ENCODE peak calls at places on chromosomes 7 and 10, in six cellular contexts. E, A, S, V, L and W are unnamed samples.

GRCh38 chr7:20393021-20394015 is 62.6 kb downstream of the ITGB8 start:
- DNase-seq in E (no peak), A (no peak), S (no peak), V (no peak), L (no peak), W (no peak)

GRCh38 chr7:2019693-2020511 is 212.8 kb downstream of the MAD1L1 start:
- DNase-seq in E (no peak), A (peak; percentile 46), S (no peak), V (peak; percentile 100), L (peak; percentile 76), W (no peak)

GRCh38 chr7:33979300-33979806 is 74.0 kb downstream of the BMPER start:
- DNase-seq in E (no peak), A (no peak), S (no peak), V (no peak), L (no peak), W (no peak)

GRCh38 chr10:79335094-79335469 is 12.2 kb upstream of the PPIF start:
- DNase-seq in E (no peak), A (no peak), S (no peak), V (no peak), L (no peak), W (no peak)

GRCh38 chr10:50625663-50626062 is 1.9 kb upstream of the SGMS1 start:
- DNase-seq in E (peak; percentile 15), A (no peak), S (peak; percentile 21), V (peak; percentile 12), L (no peak), W (no peak)

GRCh38 chr7:156148547-156148946 is 336.3 kb upstream of the SHH start:
- DNase-seq in E (no peak), A (no peak), S (no peak), V (no peak), L (no peak), W (no peak)

GRCh38 chr10:63878428-63878827 is 357.2 kb downstream of the REEP3 start:
- DNase-seq in E (no peak), A (no peak), S (no peak), V (no peak), L (no peak), W (no peak)

GRCh38 chr10:97640868-97641811 is 669 bp downstream of the PI4K2A start:
- DNase-seq in E (no peak), A (peak; percentile 21), S (peak; percentile 50), V (peak; percentile 75), L (peak; percentile 53), W (peak; percentile 36)

GRCh38 chr7:45625714-45626440 is 51.7 kb downstream of the ADCY1 start:
- DNase-seq in E (no peak), A (no peak), S (no peak), V (no peak), L (no peak), W (no peak)

GRCh38 chr10:56728349-56728748 is 367.3 kb upstream of the ZWINT start:
- DNase-seq in E (no peak), A (no peak), S (no peak), V (no peak), L (no peak), W (no peak)

GRCh38 chr7:46123-46829 is 146.1 kb upstream of the FAM20C start:
- DNase-seq in E (no peak), A (no peak), S (no peak), V (no peak), L (no peak), W (no peak)

GRCh38 chr7:31642681-31643115 is 44.3 kb upstream of the PPP1R17 start:
- DNase-seq in E (no peak), A (no peak), S (no peak), V (no peak), L (no peak), W (no peak)

DNA sequence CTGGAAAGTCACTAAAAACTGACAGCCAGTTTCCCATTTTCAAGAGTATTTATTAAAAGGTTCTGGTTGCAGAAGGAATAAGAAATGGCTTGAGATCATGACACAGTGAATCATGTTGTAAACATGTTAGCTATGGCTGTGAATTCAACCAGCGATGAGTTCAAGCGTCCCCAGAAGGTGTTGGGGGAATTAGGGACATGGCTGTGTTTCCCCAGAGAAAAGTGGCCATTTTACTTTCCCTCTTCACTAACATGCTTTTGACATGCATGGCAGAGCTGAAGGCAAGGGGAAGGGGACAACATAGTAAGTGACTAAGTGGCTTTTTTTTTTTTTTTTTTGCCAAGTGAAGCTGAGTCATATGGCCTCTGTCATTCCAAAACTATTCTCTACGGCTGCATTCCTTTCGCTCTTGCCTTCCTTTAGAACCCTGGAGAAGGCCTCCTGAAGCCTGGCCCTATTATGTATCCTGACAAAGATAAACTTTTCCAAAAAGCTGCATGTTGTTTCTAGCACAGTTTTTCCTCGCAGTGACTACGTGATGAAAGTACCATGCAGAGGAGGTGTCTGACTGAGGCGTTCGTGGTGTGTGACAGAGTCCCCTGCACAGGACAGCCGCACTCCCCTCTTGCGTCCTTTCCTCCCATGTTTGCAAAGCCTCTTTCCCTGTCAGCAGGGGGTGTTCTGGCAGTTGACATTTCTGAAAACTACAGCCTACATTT is 46.9 kb downstream of the EGFR start:
- DNase-seq in E (peak; percentile 67), A (peak; percentile 48), S (peak; percentile 53), V (peak; percentile 94), L (no peak), W (no peak)
- TF ChIP-seq CTCF in E (no peak), A (no peak), S (peak; percentile 21), V (peak; percentile 32), L (no peak), W (no peak)

GRCh38 chr10:31595992-31596391 is 277.0 kb downstream of the ZEB1 start:
- DNase-seq in E (no peak), A (no peak), S (no peak), V (no peak), L (no peak), W (no peak)

GRCh38 chr10:31594331-31594880 is 275.4 kb downstream of the ZEB1 start:
- DNase-seq in E (no peak), A (no peak), S (no peak), V (no peak), L (no peak), W (no peak)

GRCh38 chr10:31591569-31591968 is 272.6 kb downstream of the ZEB1 start:
- DNase-seq in E (no peak), A (no peak), S (no peak), V (no peak), L (no peak), W (no peak)

GRCh38 chr10:31590023-31590800 is 271.2 kb downstream of the ZEB1 start:
- DNase-seq in E (no peak), A (no peak), S (no peak), V (no peak), L (no peak), W (no peak)

GRCh38 chr10:31593124-31593523 is 274.1 kb downstream of the ZEB1 start:
- DNase-seq in E (no peak), A (no peak), S (no peak), V (peak; percentile 6), L (no peak), W (no peak)
- TF ChIP-seq CTCF in E (no peak), A (no peak), S (no peak), V (no peak), L (no peak), W (no peak)

GRCh38 chr10:34106356-34106885 is 708.7 kb downstream of the PARD3 start:
- DNase-seq in E (no peak), A (no peak), S (no peak), V (no peak), L (no peak), W (no peak)

GRCh38 chr10:34104829-34105572 is 710.1 kb downstream of the PARD3 start:
- DNase-seq in E (no peak), A (no peak), S (no peak), V (no peak), L (no peak), W (no peak)

GRCh38 chr10:34101001-34101400 is 714.1 kb downstream of the PARD3 start:
- DNase-seq in E (no peak), A (no peak), S (no peak), V (no peak), L (no peak), W (no peak)

GRCh38 chr10:34102237-34102673 is 712.8 kb downstream of the PARD3 start:
- DNase-seq in E (no peak), A (peak; percentile 85), S (no peak), V (peak; percentile 93), L (no peak), W (no peak)

DNA sequence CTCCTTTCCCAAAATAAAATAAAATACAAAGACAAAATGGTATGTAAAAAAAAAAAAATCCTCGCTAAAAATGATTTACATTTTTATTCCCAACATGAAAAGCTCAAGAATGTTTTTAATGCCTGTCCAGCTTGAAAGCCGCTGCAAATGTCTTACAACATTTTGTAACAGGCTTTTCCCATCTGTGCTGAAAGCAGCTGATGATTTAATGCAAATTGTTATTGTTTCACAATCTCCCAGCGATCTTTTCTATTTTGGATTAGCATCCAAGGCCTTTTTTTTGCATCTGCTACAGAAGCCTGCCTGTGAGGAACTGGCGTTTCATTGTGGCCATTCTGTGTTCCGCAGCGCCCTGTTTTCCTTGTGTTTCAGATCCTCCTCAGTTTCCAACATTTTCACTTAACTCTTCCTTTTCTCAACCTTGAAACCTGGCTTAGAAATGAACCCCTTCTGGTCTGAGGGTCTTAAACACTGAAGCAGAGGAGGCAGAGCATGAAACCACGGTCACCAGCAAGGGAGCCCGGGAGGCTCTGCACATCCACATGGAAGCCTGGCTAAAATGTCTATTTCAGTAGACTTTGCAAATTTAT is 712.1 kb downstream of the PARD3 start:
- DNase-seq in E (no peak), A (peak; percentile 62), S (no peak), V (peak; percentile 92), L (no peak), W (no peak)
- TF ChIP-seq CTCF in E (no peak), A (no peak), S (no peak), V (no peak), L (no peak), W (no peak)

GRCh38 chr7:131305152-131305551 is 22.5 kb upstream of the MKLN1 start:
- DNase-seq in E (no peak), A (no peak), S (no peak), V (no peak), L (no peak), W (no peak)

GRCh38 chr7:131300078-131300477 is 27.6 kb upstream of the MKLN1 start:
- DNase-seq in E (no peak), A (no peak), S (no peak), V (no peak), L (no peak), W (no peak)

GRCh38 chr7:131300572-131301466 is 26.9 kb upstream of the MKLN1 start:
- DNase-seq in E (no peak), A (no peak), S (no peak), V (peak; percentile 51), L (no peak), W (no peak)

GRCh38 chr7:131302453-131302852 is 25.2 kb upstream of the MKLN1 start:
- DNase-seq in E (no peak), A (no peak), S (no peak), V (no peak), L (no peak), W (no peak)

DNA sequence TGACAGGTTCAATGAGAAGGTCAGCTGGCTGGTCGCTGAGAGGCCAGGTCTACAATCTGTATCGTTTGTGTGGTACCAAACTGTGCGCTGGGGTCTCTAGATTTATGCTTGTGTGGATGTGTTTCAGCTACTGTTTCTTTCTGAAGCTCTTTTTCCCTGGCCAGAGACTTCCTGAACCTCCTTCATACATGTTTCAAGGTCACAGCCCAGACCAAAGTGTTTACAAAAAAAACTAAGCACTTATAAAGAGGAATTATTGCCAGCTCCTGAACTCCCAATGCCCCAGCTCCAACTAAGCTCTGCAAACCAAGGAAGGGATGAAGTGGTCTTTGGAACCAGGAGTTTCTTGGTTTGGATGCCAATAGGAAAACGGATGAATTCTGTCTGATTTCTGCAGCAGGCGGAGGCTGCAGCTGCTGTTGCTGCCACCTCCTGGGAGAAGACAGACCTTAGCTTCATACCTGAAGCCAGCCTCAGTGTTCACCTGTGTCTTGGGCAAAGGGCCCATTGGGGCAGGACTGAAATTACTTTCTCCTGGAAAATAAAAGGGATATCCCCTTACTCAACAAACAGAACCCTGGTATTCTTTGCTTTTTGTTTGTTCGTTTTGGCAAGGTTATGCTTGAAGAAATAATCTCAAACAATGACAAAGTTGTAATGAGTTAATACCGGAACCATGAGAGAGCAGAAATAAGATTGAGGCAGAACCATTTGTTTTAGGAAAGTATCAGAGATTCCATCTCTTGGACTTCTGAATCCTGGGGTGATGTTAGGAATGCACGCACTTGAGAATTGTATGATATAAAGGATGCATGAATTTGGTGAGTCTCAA is 24.6 kb upstream of the MKLN1 start:
- DNase-seq in E (peak; percentile 28), A (no peak), S (no peak), V (peak; percentile 37), L (peak; percentile 22), W (no peak)
- TF ChIP-seq CTCF in E (peak; percentile 62), A (peak; percentile 47), S (peak; percentile 45), V (peak; percentile 55), L (no peak), W (peak; percentile 45)